ENCODE peak calls at places on chromosomes 7 and 10, in five cellular contexts. K is right lobe of liver, A is thyroid gland, D is body of pancreas, N is Peyer's patch. Z is an unnamed sample.

GRCh38 chr7:131145026-131145425 is 182.7 kb upstream of the MKLN1 start:
- DNase-seq in D (no peak), K (no peak), A (no peak), N (no peak), Z (no peak)

GRCh38 chr7:144391823-144392255 is 11.7 kb downstream of the NOBOX start:
- DNase-seq in N (no peak), K (no peak), A (peak), D (no peak), Z (peak)

GRCh38 chr7:23468721-23469149 is 1.6 kb downstream of the IGF2BP3 start:
- DNase-seq in N (no peak), D (no peak), A (no peak), K (no peak), Z (peak)

GRCh38 chr7:23472974-23473847 is 2.9 kb upstream of the IGF2BP3 start:
- DNase-seq in N (no peak), K (no peak), D (no peak), A (no peak), Z (peak)

GRCh38 chr10:73788864-73789658 is 3.7 kb downstream of the ZSWIM8 start:
- DNase-seq in D (no peak), K (no peak), N (no peak), A (no peak), Z (no peak)

GRCh38 chr7:107867858-107868466 is 23.0 kb upstream of the DLD start:
- DNase-seq in K (no peak), N (no peak), D (no peak), A (no peak), Z (no peak)

GRCh38 chr10:72162978-72163377 is 52.8 kb upstream of the ANAPC16 start:
- DNase-seq in A (no peak), N (no peak), K (no peak), D (no peak), Z (peak)

GRCh38 chr7:81175291-81175942 is 256.6 kb upstream of the SEMA3C start:
- DNase-seq in D (no peak), N (no peak), A (no peak), K (no peak), Z (no peak)

GRCh38 chr7:72077776-72078175 is 334.4 kb downstream of the CALN1 start:
- DNase-seq in A (no peak), K (no peak), N (no peak), D (no peak), Z (no peak)

GRCh38 chr10:69337312-69338132 is 59.2 kb downstream of the HK1 start:
- DNase-seq in A (peak), D (no peak), N (no peak), K (no peak), Z (peak)

GRCh38 chr10:79220296-79220695 is 127.0 kb upstream of the PPIF start:
- DNase-seq in K (no peak), N (no peak), D (no peak), A (no peak), Z (no peak)

GRCh38 chr10:112875474-112876267 is 74.4 kb upstream of the TCF7L2 start:
- DNase-seq in A (no peak), N (no peak), K (no peak), D (no peak), Z (peak)

GRCh38 chr7:33062023-33062781 is at the start of gene NT5C3A:
- DNase-seq in A (no peak), K (peak), D (peak), N (peak), Z (peak)

GRCh38 chr7:99949645-99950228 is 20.3 kb upstream of the GJC3 start:
- DNase-seq in A (no peak), D (no peak), N (no peak), K (no peak), Z (peak)

GRCh38 chr7:95102662-95103061 is 195.3 kb downstream of the PPP1R9A start:
- DNase-seq in D (no peak), N (no peak), A (no peak), K (no peak), Z (peak)

GRCh38 chr10:72611783-72612182 is 14.1 kb downstream of the MICU1 start:
- DNase-seq in D (no peak), N (no peak), A (peak), K (no peak), Z (no peak)

GRCh38 chr10:12479437-12479844 is 130.1 kb downstream of the CAMK1D start:
- DNase-seq in A (peak), K (no peak), D (no peak), N (no peak), Z (no peak)

GRCh38 chr7:2757361-2757903 is 69.4 kb downstream of the AMZ1 start:
- DNase-seq in K (no peak), D (peak), A (no peak), N (no peak), Z (no peak)

GRCh38 chr10:113802997-113803396 is 50.9 kb downstream of the DCLRE1A start:
- DNase-seq in K (no peak), D (no peak), A (no peak), N (no peak), Z (no peak)

GRCh38 chr7:101880536-101881443 is 63.4 kb downstream of the CUX1 start:
- DNase-seq in D (peak), N (no peak), A (no peak), K (no peak), Z (peak)

GRCh38 chr10:43809211-43809930 is 160.7 kb upstream of the ZNF32 start:
- DNase-seq in N (no peak), D (no peak), K (no peak), A (peak), Z (peak)

GRCh38 chr7:72925546-72926120 is 738 bp downstream of the POM121 start:
- DNase-seq in N (no peak), K (no peak), A (no peak), D (no peak), Z (peak)

GRCh38 chr7:155360495-155361362 is 63.1 kb downstream of the INSIG1 start:
- DNase-seq in N (no peak), D (no peak), K (no peak), A (no peak), Z (no peak)

GRCh38 chr10:29915116-29915785 is 144.1 kb downstream of the JCAD start:
- DNase-seq in A (no peak), K (no peak), D (no peak), N (no peak), Z (no peak)

GRCh38 chr7:22565315-22565811 is 65.4 kb upstream of the STEAP1B start:
- DNase-seq in D (no peak), K (no peak), N (no peak), A (no peak), Z (peak)

GRCh38 chr10:48677625-48678024 is 7.0 kb upstream of the WDFY4 start:
- DNase-seq in K (no peak), A (no peak), N (no peak), D (no peak), Z (no peak)

GRCh38 chr10:129766611-129767550 is 197.2 kb downstream of the EBF3 start:
- DNase-seq in D (no peak), K (no peak), N (no peak), A (no peak), Z (no peak)

GRCh38 chr7:76060842-76061241 is 12.9 kb downstream of the MDH2 start:
- DNase-seq in A (peak), N (no peak), D (peak), K (peak), Z (no peak)
- TF ChIP-seq POLR2A in A (no peak), N (no peak), D (no peak), K (no peak), Z (no peak)

DNA sequence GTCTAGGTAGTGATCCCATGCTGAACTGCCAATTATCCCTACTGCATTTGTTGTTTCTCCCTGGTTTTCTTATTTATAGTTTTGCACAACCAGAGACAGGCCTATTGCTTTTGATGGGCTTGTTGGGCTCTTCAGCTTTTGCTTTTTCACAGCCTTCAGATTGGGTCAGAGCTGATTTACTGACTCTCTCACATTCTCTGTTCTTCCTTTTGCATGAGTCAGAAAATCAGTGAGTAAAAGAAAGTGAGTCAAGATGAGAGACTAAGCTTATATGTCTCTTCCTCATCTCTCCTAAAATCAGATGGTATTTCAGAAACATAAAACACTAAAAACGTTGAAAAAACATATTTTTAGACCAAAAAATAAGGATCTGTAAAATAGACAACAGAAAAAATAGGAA is 1135.4 kb downstream of the XPNPEP1 start:
- DNase-seq in D (no peak), K (no peak), A (no peak), N (no peak), Z (no peak)
- H3K27ac ChIP-seq in D (no peak), K (no peak), A (no peak), N (no peak), Z (no peak)

GRCh38 chr10:97075961-97076525 is 109.7 kb downstream of the SLIT1 start:
- DNase-seq in A (no peak), D (no peak), N (no peak), K (no peak), Z (no peak)

GRCh38 chr10:97075421-97075820 is 110.3 kb downstream of the SLIT1 start:
- DNase-seq in A (no peak), K (no peak), D (no peak), N (no peak), Z (no peak)

GRCh38 chr10:97071491-97071890 is 114.3 kb downstream of the SLIT1 start:
- DNase-seq in D (no peak), A (no peak), N (no peak), K (no peak), Z (no peak)

GRCh38 chr10:97074256-97075145 is 111.3 kb downstream of the SLIT1 start:
- DNase-seq in A (no peak), K (no peak), D (no peak), N (no peak), Z (no peak)

DNA sequence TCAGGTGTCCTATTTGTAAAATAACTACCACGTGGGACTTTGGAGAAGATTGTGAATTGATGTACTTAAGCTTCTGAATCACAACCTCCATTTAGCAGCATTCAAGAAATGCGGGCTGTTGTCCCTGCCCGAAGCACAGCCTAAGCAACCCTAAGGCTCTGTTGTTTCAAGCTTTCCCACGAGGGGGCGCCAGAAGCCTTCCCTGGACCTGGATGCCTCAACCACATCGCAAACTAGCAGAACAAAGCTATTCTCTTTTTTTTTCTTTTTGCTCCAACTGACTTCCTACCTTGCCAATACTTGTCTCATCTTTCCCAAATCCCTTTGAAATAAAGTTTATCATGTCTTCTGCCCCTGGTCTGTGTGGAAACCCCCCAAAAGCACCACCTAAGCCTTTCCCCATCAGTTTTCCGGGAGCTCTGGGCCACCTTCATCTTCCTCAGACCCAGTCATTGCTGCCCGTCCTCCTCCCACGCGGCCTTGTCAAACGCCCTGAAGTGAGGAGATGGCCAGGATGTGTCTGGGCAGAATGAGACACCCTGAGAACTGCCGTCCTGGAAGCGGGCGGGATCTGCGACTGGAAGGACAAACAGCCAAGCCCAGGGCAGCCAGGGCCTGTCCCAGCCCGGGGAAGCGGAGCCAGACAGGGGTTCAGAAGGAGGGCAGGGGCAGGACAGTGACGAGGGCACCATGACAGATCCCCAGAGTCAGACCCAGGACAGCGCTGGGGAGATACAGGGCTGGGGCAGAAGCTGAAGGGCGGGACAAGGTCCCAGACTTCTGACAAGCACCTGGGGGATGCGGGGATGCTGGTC is 112.7 kb downstream of the SLIT1 start:
- DNase-seq in A (peak), K (peak), N (peak), D (peak), Z (peak)
- TF ChIP-seq POLR2A in A (no peak), K (no peak), N (no peak), D (no peak), Z (no peak)

GRCh38 chr10:30980951-30981616 is 50.6 kb downstream of the ZNF438 start:
- DNase-seq in A (peak), D (peak), K (peak), N (no peak), Z (peak)
- H3K27ac ChIP-seq in A (peak), D (peak), K (no peak), N (no peak), Z (peak)

DNA sequence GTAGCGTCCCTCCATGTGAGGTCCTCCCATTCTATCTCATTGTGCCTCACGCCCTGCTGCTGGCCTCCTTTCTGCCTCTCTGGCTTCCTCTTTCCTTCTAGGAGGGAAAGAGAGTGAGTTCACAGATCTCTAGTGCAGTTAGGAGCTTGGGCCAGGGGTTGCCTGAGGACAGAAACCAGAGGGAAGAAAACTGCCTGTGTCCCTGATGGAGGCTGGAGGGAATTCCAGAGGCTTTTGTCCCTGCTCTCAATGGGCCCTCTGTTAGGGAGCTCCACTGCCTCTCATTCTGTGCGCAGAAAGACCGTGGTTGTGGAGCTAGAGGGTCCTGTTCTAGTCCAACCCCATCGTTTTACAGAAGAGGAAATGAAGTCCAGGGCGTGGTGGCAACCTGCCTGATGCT is 4.6 kb downstream of the MARVELD1 start:
- DNase-seq in K (no peak), N (no peak), D (no peak), A (no peak), Z (no peak)
- TF ChIP-seq POLR2A in K (no peak), N (no peak), D (no peak), A (no peak), Z (no peak)